ENCODE peak calls at places on chromosomes 2 and 18, in eight cellular contexts. F is A549; P is transverse colon; J is ureter; W is activated naive CD8-positive, alpha-beta T cell treated with anti-CD3 and anti-CD28 coated beads, Interleukin-2, amount 10 ng/mL, durations not matched to agents 7 days and 5 days; R is progenitor cell of endocrine pancreas; V is substantia nigra; C is EL. N is an unnamed sample.

GRCh38 chr2:1742680-1743395 is 1.5 kb downstream of the PXDN start:
- DNase-seq in F (peak; percentile 58), P (peak; percentile 70), J (peak; percentile 79), W (peak; percentile 54), R (peak; percentile 53), V (no peak), C (peak; percentile 90), N (peak; percentile 89)

GRCh38 chr2:74553892-74554820 is at the start of the genes DOK1 and LOXL3:
- DNase-seq in F (peak; percentile 80), P (peak; percentile 93), J (peak; percentile 87), W (peak; percentile 90), R (peak; percentile 82), V (peak; percentile 77), C (peak; percentile 94), N (peak; percentile 90)

GRCh38 chr2:101001713-101002561 is at the start of gene RPL31:
- DNase-seq in F (peak; percentile 98), P (peak; percentile 98), J (peak; percentile 98), W (peak; percentile 93), R (peak; percentile 85), V (peak; percentile 93), C (peak; percentile 97), N (peak; percentile 99)

GRCh38 chr2:61763605-61764034 is 90.2 kb downstream of the FAM161A start:
- DNase-seq in F (peak; percentile 93), P (peak; percentile 84), J (peak; percentile 83), W (no peak), R (no peak), V (no peak), C (peak; percentile 92), N (peak; percentile 89)

GRCh38 chr18:40066368-40066767 is 1888.7 kb upstream of the PIK3C3 start:
- DNase-seq in F (no peak), P (no peak), J (no peak), W (no peak), R (no peak), V (no peak), C (no peak), N (no peak)

GRCh38 chr18:10476430-10476829 is 22.0 kb downstream of the APCDD1 start:
- DNase-seq in F (no peak), P (no peak), J (no peak), W (no peak), R (no peak), V (no peak), C (peak; percentile 61), N (no peak)

GRCh38 chr2:129396980-129397599 is 582.4 kb upstream of the RAB6C start:
- DNase-seq in F (peak; percentile 39), P (no peak), J (no peak), W (no peak), R (peak; percentile 30), V (no peak), C (no peak), N (no peak)

GRCh38 chr2:99735753-99736152 is 245.9 kb upstream of the REV1 start:
- DNase-seq in F (no peak), P (no peak), J (no peak), W (no peak), R (no peak), V (no peak), C (no peak), N (no peak)

GRCh38 chr2:1968988-1969700 is 224.8 kb upstream of the PXDN start:
- DNase-seq in F (no peak), P (no peak), J (peak; percentile 32), W (no peak), R (no peak), V (no peak), C (no peak), N (no peak)

N was measured in HCEC 1CT.